ENCODE peak calls at places on chromosomes 3 and 15, in six cellular contexts. A is kidney; O is GM13976; B is activated CD8-positive, alpha-beta T cell treated with anti-CD3 and anti-CD28 coated beads for 36 hours; T is A549; X is RWPE1. E is an unnamed sample.

GRCh38 chr15:70203981-70204560 is 106.4 kb upstream of the TLE3 start:
- DNase-seq in A (no peak), O (no peak), B (no peak), T (no peak), X (no peak), E (no peak)

GRCh38 chr15:41424809-41425208 is 7.9 kb downstream of the RTF1 start:
- DNase-seq in A (no peak), O (no peak), B (no peak), T (no peak), X (no peak), E (peak; percentile 19)

GRCh38 chr3:51686512-51687215 is 15.6 kb downstream of the TEX264 start:
- DNase-seq in A (peak; percentile 89), O (peak; percentile 64), B (peak; percentile 95), T (no peak), X (peak; percentile 34), E (no peak)

GRCh38 chr3:13619661-13620230 is 70.8 kb downstream of the FBLN2 start:
- DNase-seq in A (no peak), O (no peak), B (no peak), T (no peak), X (no peak), E (peak; percentile 86)

GRCh38 chr15:50959717-50960116 is 51.2 kb downstream of the AP4E1 start:
- DNase-seq in A (no peak), O (no peak), B (no peak), T (no peak), X (no peak), E (no peak)

GRCh38 chr15:58179741-58180381 is 41.7 kb downstream of the AQP9 start:
- DNase-seq in A (no peak), O (no peak), B (no peak), T (no peak), X (peak; percentile 55), E (no peak)

GRCh38 chr3:138625707-138626365 is 17.3 kb downstream of the FAIM start:
- DNase-seq in A (no peak), O (no peak), B (no peak), T (no peak), X (peak; percentile 74), E (no peak)

GRCh38 chr3:149751551-149751950 is 738 bp downstream of the COMMD2 start:
- DNase-seq in A (no peak), O (no peak), B (no peak), T (no peak), X (no peak), E (no peak)

GRCh38 chr15:78629031-78629715 is 8.4 kb upstream of the CHRNA3 start:
- DNase-seq in A (no peak), O (no peak), B (no peak), T (no peak), X (no peak), E (no peak)

GRCh38 chr3:42115223-42115622 is 24.1 kb downstream of the TRAK1 start:
- DNase-seq in A (no peak), O (no peak), B (no peak), T (no peak), X (no peak), E (no peak)

GRCh38 chr3:123349566-123350450 is 99.1 kb downstream of the ADCY5 start:
- DNase-seq in A (no peak), O (no peak), B (no peak), T (no peak), X (no peak), E (no peak)

DNA sequence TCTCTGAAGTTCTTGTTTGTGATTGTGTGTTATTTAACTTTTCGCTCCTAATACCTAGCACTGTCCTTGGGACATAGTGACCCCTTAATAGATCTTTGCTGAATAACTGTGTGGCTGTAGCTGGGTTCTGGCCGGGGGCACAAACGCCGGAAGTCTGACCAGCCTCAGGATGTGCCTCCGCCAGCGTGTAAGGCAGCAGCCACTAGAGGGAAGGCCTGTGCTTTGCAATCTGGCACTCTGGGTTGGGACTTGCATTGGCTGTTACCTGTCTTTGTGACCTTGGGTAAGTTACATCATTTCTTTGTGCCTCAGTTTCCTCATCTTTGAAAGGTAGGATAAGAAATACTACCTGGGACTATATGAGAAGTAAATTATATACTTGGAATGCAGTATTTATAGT is 158.7 kb downstream of the GHSR start:
- DNase-seq in A (no peak), O (peak; percentile 22), B (no peak), T (no peak), X (no peak), E (no peak)
- TF ChIP-seq CTCF in A (peak; percentile 48), O (peak; percentile 70), B (no peak), T (no peak), X (no peak), E (peak; percentile 62)

DNA sequence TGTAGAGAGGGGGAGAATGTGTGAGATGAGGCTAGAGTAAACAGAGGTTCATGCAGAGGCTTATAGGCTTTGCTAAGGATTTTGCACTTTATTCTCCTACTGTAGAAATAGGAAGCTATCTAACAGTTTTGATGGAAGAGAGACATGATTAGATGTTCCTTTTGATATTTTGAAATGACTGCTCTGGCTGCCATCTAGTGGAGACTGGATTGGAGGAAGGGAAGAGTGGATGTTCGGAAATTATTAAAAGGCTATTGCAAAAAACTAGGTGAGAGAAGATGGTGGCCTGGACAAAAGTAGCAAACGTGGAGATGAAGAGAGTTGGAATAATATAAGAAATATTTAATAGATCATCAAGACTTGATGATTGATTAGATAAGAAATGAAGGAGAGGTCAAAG is 42.2 kb downstream of the SYN2 start:
- DNase-seq in A (no peak), O (no peak), B (no peak), T (peak; percentile 11), X (no peak), E (no peak)
- TF ChIP-seq CTCF in A (peak; percentile 51), O (no peak), B (no peak), T (peak; percentile 52), X (peak; percentile 20), E (peak; percentile 60)

GRCh38 chr3:152832046-152832445 is 2.9 kb upstream of the P2RY1 start:
- DNase-seq in A (no peak), O (no peak), B (no peak), T (no peak), X (no peak), E (no peak)

GRCh38 chr3:152833089-152833488 is 1.8 kb upstream of the P2RY1 start:
- DNase-seq in A (no peak), O (no peak), B (no peak), T (no peak), X (no peak), E (no peak)

GRCh38 chr3:152834354-152835310 is at the start of gene P2RY1:
- DNase-seq in A (peak; percentile 85), O (peak; percentile 84), B (peak; percentile 67), T (peak; percentile 51), X (peak; percentile 69), E (peak; percentile 93)

GRCh38 chr3:152836269-152836668 is 1.3 kb downstream of the P2RY1 start:
- DNase-seq in A (no peak), O (no peak), B (no peak), T (no peak), X (no peak), E (no peak)

DNA sequence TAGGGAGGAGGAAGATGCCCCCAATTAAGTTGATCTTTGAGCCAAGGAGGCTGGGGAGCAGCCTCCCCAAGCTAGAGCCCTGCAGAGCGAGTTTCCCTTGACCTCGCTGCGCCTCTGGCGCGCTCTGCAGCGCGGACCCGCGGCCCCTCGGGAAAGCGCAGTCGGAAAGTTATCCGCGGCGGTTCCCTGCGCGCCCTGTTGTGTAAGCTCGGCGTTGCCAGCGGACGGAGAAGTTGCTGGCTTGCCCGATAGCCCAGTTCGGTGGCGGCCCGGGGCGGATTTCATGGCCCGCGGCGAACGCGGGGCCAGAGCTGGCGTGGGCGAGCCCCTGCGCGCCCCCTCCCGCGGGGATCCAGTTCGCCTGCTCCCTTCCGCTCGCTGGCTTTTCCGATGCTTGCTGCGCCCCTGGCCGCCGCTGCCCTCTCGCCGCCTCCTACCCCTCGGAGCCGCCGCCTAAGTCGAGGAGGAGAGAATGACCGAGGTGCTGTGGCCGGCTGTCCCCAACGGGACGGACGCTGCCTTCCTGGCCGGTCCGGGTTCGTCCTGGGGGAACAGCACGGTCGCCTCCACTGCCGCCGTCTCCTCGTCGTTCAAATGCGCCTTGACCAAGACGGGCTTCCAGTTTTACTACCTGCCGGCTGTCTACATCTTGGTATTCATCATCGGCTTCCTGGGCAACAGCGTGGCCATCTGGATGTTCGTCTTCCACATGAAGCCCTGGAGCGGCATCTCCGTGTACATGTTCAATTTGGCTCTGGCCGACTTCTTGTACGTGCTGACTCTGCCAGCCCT is 576 bp downstream of the P2RY1 start:
- DNase-seq in A (peak; percentile 88), O (peak; percentile 78), B (peak; percentile 61), T (peak; percentile 19), X (peak; percentile 36), E (no peak)
- TF ChIP-seq CTCF in A (no peak), O (peak; percentile 58), B (no peak), T (peak; percentile 22), X (peak; percentile 62), E (peak; percentile 58)

DNA sequence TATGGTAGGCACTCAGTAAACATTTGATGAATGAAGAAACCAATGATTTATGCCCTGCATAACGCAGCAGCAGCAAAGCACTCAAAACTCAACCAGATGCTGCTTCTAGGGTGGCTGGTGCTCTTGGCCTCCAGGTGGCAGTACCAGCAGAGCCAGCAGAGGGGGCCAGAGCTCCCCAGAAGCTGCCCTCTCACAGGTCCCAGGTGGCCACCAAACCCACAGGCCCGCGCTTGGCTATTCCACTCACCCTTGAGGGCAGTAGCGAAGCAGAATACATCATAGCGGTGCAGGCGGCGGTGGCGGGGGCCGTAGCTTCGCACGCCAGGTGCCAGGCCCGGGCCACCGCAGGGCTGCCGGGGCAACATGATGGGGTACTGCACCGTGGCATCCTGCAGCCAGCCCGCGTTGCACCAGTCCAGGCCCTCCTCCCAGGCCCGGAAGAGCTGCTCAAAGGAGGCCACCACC is 16.6 kb downstream of the HAPLN3 start:
- DNase-seq in A (no peak), O (peak; percentile 81), B (peak; percentile 67), T (peak; percentile 87), X (peak; percentile 66), E (no peak)
- TF ChIP-seq CTCF in A (peak; percentile 23), O (peak; percentile 55), B (peak; percentile 65), T (peak; percentile 78), X (peak; percentile 81), E (peak; percentile 82)

GRCh38 chr3:8152826-8153418 is 348.7 kb upstream of the LMCD1 start:
- DNase-seq in A (no peak), O (no peak), B (no peak), T (no peak), X (no peak), E (no peak)
- TF ChIP-seq CTCF in A (no peak), O (no peak), B (no peak), T (no peak), X (no peak), E (no peak)

GRCh38 chr15:98734472-98735284 is 86.3 kb downstream of the IGF1R start:
- DNase-seq in A (no peak), O (no peak), B (no peak), T (no peak), X (no peak), E (no peak)
- TF ChIP-seq CTCF in A (no peak), O (no peak), B (no peak), T (no peak), X (no peak), E (no peak)